ENCODE peak calls at places on chromosome 11, in five cellular contexts. One of them, this sample, is unnamed.
A peak's percentile ranks its signal among the peaks of the same experiment; 100 is the strongest.

GRCh38 chr11:80638296-80638695 is 1197.5 kb upstream of the TENM4 start:
- DNase-seq in SK-N-SH: no peak
- DNase-seq in IMR-90: no peak
- DNase-seq in K562: no peak
- DNase-seq in GM12878: no peak
- DNase-seq in this sample: no peak

GRCh38 chr11:78801161-78801884 is 226.7 kb upstream of the NARS2 start:
- DNase-seq in SK-N-SH: no peak
- DNase-seq in IMR-90: peak; percentile 98
- DNase-seq in K562: no peak
- DNase-seq in GM12878: no peak
- DNase-seq in this sample: no peak

GRCh38 chr11:19789840-19790710 is 77.4 kb downstream of the NAV2 start:
- DNase-seq in SK-N-SH: no peak
- DNase-seq in IMR-90: peak; percentile 34
- DNase-seq in K562: no peak
- DNase-seq in GM12878: no peak
- DNase-seq in this sample: no peak

GRCh38 chr11:115267871-115268270 is 236.3 kb downstream of the CADM1 start:
- DNase-seq in SK-N-SH: no peak
- DNase-seq in IMR-90: no peak
- DNase-seq in K562: no peak
- DNase-seq in GM12878: no peak
- DNase-seq in this sample: no peak

GRCh38 chr11:9315078-9315688 is 790 bp upstream of the TMEM41B start:
- DNase-seq in SK-N-SH: no peak
- DNase-seq in IMR-90: peak; percentile 4
- DNase-seq in K562: no peak
- DNase-seq in GM12878: no peak
- DNase-seq in this sample: no peak

GRCh38 chr11:44456544-44457270 is 108.8 kb upstream of the CD82 start:
- DNase-seq in SK-N-SH: peak; percentile 42
- DNase-seq in IMR-90: no peak
- DNase-seq in K562: no peak
- DNase-seq in GM12878: no peak
- DNase-seq in this sample: no peak

GRCh38 chr11:130612291-130612802 is 163.9 kb downstream of the ADAMTS15 start:
- DNase-seq in SK-N-SH: no peak
- DNase-seq in IMR-90: peak; percentile 73
- DNase-seq in K562: no peak
- DNase-seq in GM12878: no peak
- DNase-seq in this sample: no peak

GRCh38 chr11:3080104-3080503 is 22.9 kb upstream of the CARS1 start:
- DNase-seq in SK-N-SH: no peak
- DNase-seq in IMR-90: peak; percentile 33
- DNase-seq in K562: no peak
- DNase-seq in GM12878: no peak
- DNase-seq in this sample: no peak

GRCh38 chr11:63609971-63610580 is 4.2 kb downstream of the PLAAT3 start:
- DNase-seq in SK-N-SH: no peak
- DNase-seq in IMR-90: no peak
- DNase-seq in K562: no peak
- DNase-seq in GM12878: no peak
- DNase-seq in this sample: no peak

GRCh38 chr11:75145972-75146519 is 4.9 kb upstream of the SLCO2B1 start:
- DNase-seq in SK-N-SH: no peak
- DNase-seq in IMR-90: no peak
- DNase-seq in K562: no peak
- DNase-seq in GM12878: no peak
- DNase-seq in this sample: no peak

GRCh38 chr11:64000026-64000739 is 13.9 kb downstream of the OTUB1 start:
- DNase-seq in SK-N-SH: peak; percentile 44
- DNase-seq in IMR-90: peak; percentile 59
- DNase-seq in K562: no peak
- DNase-seq in GM12878: no peak
- DNase-seq in this sample: no peak

GRCh38 chr11:76690736-76691135 is 20.2 kb upstream of the LRRC32 start:
- DNase-seq in SK-N-SH: no peak
- DNase-seq in IMR-90: peak; percentile 86
- DNase-seq in K562: no peak
- DNase-seq in GM12878: no peak
- DNase-seq in this sample: no peak

GRCh38 chr11:61487342-61488025 is 21.1 kb upstream of the LRRC10B start:
- DNase-seq in SK-N-SH: no peak
- DNase-seq in IMR-90: no peak
- DNase-seq in K562: no peak
- DNase-seq in GM12878: no peak
- DNase-seq in this sample: no peak

GRCh38 chr11:31240340-31240904 is 129.1 kb downstream of the DCDC1 start:
- DNase-seq in SK-N-SH: peak; percentile 14
- DNase-seq in IMR-90: peak; percentile 33
- DNase-seq in K562: peak; percentile 27
- DNase-seq in GM12878: no peak
- DNase-seq in this sample: peak; percentile 59

GRCh38 chr11:125346565-125347260 is 149.4 kb downstream of the FEZ1 start:
- DNase-seq in SK-N-SH: no peak
- DNase-seq in IMR-90: no peak
- DNase-seq in K562: no peak
- DNase-seq in GM12878: no peak
- DNase-seq in this sample: no peak

GRCh38 chr11:10139656-10140055 is 154.4 kb downstream of the SBF2 start:
- DNase-seq in SK-N-SH: no peak
- DNase-seq in IMR-90: peak; percentile 68
- DNase-seq in K562: no peak
- DNase-seq in GM12878: no peak
- DNase-seq in this sample: no peak

GRCh38 chr11:113818426-113818825 is 38.8 kb downstream of the CLDN25 start:
- DNase-seq in SK-N-SH: no peak
- DNase-seq in IMR-90: no peak
- DNase-seq in K562: no peak
- DNase-seq in GM12878: no peak
- DNase-seq in this sample: no peak

GRCh38 chr11:15123849-15124248 is 9.1 kb downstream of the INSC start:
- DNase-seq in SK-N-SH: no peak
- DNase-seq in IMR-90: peak; percentile 90
- DNase-seq in K562: no peak
- DNase-seq in GM12878: no peak
- DNase-seq in this sample: no peak

GRCh38 chr11:7143908-7144307 is 55.1 kb downstream of the RBMXL2 start:
- DNase-seq in SK-N-SH: no peak
- DNase-seq in IMR-90: peak; percentile 2
- DNase-seq in K562: no peak
- DNase-seq in GM12878: no peak
- DNase-seq in this sample: no peak

GRCh38 chr11:130451261-130452019 is 3.0 kb downstream of the ADAMTS15 start:
- DNase-seq in SK-N-SH: no peak
- DNase-seq in IMR-90: peak; percentile 74
- DNase-seq in K562: no peak
- DNase-seq in GM12878: no peak
- DNase-seq in this sample: no peak

GRCh38 chr11:86644291-86644690 is 28.1 kb downstream of the ME3 start:
- DNase-seq in SK-N-SH: no peak
- DNase-seq in IMR-90: peak; percentile 75
- DNase-seq in K562: no peak
- DNase-seq in GM12878: no peak
- DNase-seq in this sample: no peak

GRCh38 chr11:118434553-118435232 is 1.6 kb upstream of the KMT2A start:
- DNase-seq in SK-N-SH: no peak
- DNase-seq in IMR-90: peak; percentile 40
- DNase-seq in K562: no peak
- DNase-seq in GM12878: no peak
- DNase-seq in this sample: no peak

GRCh38 chr11:118436639-118437045 is 350 bp downstream of the KMT2A start:
- DNase-seq in SK-N-SH: no peak
- DNase-seq in IMR-90: peak; percentile 21
- DNase-seq in K562: no peak
- DNase-seq in GM12878: no peak
- DNase-seq in this sample: no peak

GRCh38 chr11:118434123-118434552 is 2.2 kb upstream of the KMT2A start:
- DNase-seq in SK-N-SH: peak; percentile 67
- DNase-seq in IMR-90: peak; percentile 48
- DNase-seq in K562: no peak
- DNase-seq in GM12878: no peak
- DNase-seq in this sample: peak; percentile 32

GRCh38 chr11:118435893-118436624 is at the start of gene KMT2A:
- DNase-seq in SK-N-SH: peak; percentile 96
- DNase-seq in IMR-90: peak; percentile 95
- DNase-seq in K562: peak; percentile 94
- DNase-seq in GM12878: no peak
- DNase-seq in this sample: peak; percentile 93

GRCh38 chr11:118435233-118435892 is 929 bp upstream of the KMT2A start:
- DNase-seq in SK-N-SH: peak; percentile 83
- DNase-seq in IMR-90: peak; percentile 20
- DNase-seq in K562: peak; percentile 64
- DNase-seq in GM12878: no peak
- DNase-seq in this sample: peak; percentile 75
- TF ChIP-seq MXI1 in SK-N-SH: no peak
- TF ChIP-seq MXI1 in IMR-90: peak; percentile 26
- TF ChIP-seq MXI1 in K562: no peak
- TF ChIP-seq MXI1 in GM12878: no peak
- TF ChIP-seq MXI1 in this sample: no peak

GRCh38 chr11:120958185-120958584 is 65.7 kb upstream of the TBCEL start:
- DNase-seq in SK-N-SH: no peak
- DNase-seq in IMR-90: no peak
- DNase-seq in K562: no peak
- DNase-seq in GM12878: no peak
- DNase-seq in this sample: no peak
- TF ChIP-seq MXI1 in SK-N-SH: no peak
- TF ChIP-seq MXI1 in IMR-90: no peak
- TF ChIP-seq MXI1 in K562: no peak
- TF ChIP-seq MXI1 in GM12878: no peak
- TF ChIP-seq MXI1 in this sample: no peak

GRCh38 chr11:37786214-37786755 is 1188.2 kb upstream of the RAG2 start:
- DNase-seq in SK-N-SH: no peak
- DNase-seq in IMR-90: peak; percentile 74
- DNase-seq in K562: no peak
- DNase-seq in GM12878: no peak
- DNase-seq in this sample: no peak

DNA sequence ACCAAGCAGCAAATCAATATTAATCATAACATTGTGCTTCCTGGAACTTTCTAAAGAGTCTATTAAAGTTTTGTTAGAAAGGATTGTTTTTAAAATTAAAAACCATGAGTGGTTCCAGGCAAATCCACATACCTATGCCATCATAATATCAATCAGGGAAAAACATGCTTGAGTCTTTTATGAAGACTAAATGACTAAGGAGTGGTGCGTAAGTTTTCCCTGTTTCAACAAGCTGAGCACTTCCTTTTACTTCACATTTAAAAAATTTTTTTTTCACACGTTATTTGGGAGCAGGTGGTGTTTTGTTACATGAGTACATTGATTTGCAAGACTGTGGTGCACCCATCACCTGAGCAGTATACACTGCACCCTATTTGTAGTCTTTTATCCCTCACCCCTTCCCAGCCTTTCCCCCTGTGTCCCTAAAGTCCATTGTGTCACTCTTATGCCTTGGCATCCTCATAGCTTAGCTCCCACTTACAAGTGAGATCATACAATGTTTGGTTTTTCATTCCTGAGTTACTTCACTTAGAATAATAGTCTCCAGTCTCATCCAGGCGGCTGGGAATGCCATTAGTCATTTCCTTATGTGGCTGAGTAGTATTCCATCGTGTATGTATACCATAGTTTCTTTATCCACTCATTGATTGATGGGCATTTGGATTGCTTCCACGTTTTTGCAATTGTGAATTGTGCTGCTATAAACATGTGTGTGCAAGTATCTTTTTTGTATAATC is 1190.3 kb upstream of the RAG2 start:
- DNase-seq in SK-N-SH: no peak
- DNase-seq in IMR-90: peak; percentile 91
- DNase-seq in K562: no peak
- DNase-seq in GM12878: no peak
- DNase-seq in this sample: no peak
- TF ChIP-seq MXI1 in SK-N-SH: no peak
- TF ChIP-seq MXI1 in IMR-90: no peak
- TF ChIP-seq MXI1 in K562: no peak
- TF ChIP-seq MXI1 in GM12878: no peak
- TF ChIP-seq MXI1 in this sample: no peak

DNA sequence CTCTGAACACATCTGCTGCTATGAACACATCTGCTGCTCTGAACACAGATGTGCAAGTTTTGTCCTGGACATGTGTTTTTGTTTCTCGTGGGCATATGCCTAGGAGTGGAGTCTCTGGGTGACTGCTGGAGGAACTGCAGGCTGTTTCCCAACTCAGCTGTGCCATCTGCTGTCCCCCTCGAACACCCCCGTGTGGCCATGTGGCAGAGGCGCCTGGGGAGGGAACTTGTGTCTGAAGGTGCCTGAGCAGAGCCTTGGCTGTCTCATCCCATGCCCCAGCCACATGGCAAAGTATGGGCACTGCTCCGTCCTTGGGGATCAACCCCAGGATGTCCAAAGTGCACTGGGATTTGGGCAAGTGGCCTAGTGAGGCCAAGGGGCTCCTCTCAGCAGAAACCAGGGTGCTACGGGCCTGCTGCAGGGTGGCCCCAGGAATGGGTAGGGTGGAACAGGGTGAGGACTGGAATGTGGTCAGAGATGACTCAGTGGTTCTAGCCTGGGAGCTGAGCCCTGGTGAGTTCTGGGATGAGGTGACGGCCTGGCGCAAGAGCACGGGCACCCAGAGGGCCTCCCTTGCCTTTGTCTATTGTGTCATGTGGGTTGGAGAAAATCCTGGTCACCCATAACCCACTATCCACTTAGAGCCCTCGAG is 14.7 kb downstream of the GATD1 start:
- DNase-seq in SK-N-SH: peak; percentile 82
- DNase-seq in IMR-90: peak; percentile 74
- DNase-seq in K562: peak; percentile 36
- DNase-seq in GM12878: no peak
- DNase-seq in this sample: no peak
- TF ChIP-seq MXI1 in SK-N-SH: peak; percentile 89
- TF ChIP-seq MXI1 in IMR-90: peak; percentile 9
- TF ChIP-seq MXI1 in K562: no peak
- TF ChIP-seq MXI1 in GM12878: no peak
- TF ChIP-seq MXI1 in this sample: no peak